ENCODE peak calls at places on chromosomes 16 and 17, in six cellular contexts. E is fibroblast of pulmonary artery, B is ascending aorta, R is cardiac fibroblast, J is fibroblast of lung, V is activated B cell treated with CpG ODN at 0.5 μM for 24 hours. P is an unnamed sample.

GRCh38 chr17:76534831-76535732 is 2.4 kb downstream of the CYGB start:
- DNase-seq in E (no peak), B (no peak), R (no peak), J (no peak), V (no peak), P (peak)

GRCh38 chr17:19719365-19720209 is 3.2 kb upstream of the SLC47A2 start:
- DNase-seq in E (no peak), B (no peak), R (no peak), J (no peak), V (no peak), P (no peak)

GRCh38 chr17:65438708-65439294 is 122.6 kb downstream of the AXIN2 start:
- DNase-seq in E (peak), B (no peak), R (peak), J (peak), V (no peak), P (no peak)

GRCh38 chr17:44315760-44316731 is 7.6 kb downstream of the RUNDC3A start:
- DNase-seq in E (no peak), B (no peak), R (no peak), J (no peak), V (no peak), P (no peak)

GRCh38 chr16:79261461-79261860 is 339.1 kb downstream of the MAF start:
- DNase-seq in E (no peak), B (no peak), R (no peak), J (no peak), V (no peak), P (no peak)

GRCh38 chr17:9645858-9646555 is 690 bp downstream of the USP43 start:
- DNase-seq in E (no peak), B (no peak), R (no peak), J (peak), V (peak), P (no peak)

GRCh38 chr16:64092284-64092683 is 1029.6 kb downstream of the CDH11 start:
- DNase-seq in E (peak), B (no peak), R (peak), J (peak), V (no peak), P (no peak)

GRCh38 chr16:27232061-27232841 is 28.9 kb downstream of the KDM8 start:
- DNase-seq in E (no peak), B (no peak), R (no peak), J (peak), V (peak), P (no peak)

GRCh38 chr17:69735285-69735684 is 320.8 kb downstream of the MAP2K6 start:
- DNase-seq in E (no peak), B (no peak), R (no peak), J (no peak), V (no peak), P (no peak)

GRCh38 chr16:54355251-54355650 is 68.7 kb upstream of the IRX3 start:
- DNase-seq in E (peak), B (no peak), R (peak), J (peak), V (no peak), P (no peak)

GRCh38 chr17:29390856-29391631 is 881 bp downstream of the TAOK1 start:
- DNase-seq in E (peak), B (peak), R (peak), J (peak), V (no peak), P (no peak)

GRCh38 chr17:32569171-32570080 is 82.6 kb downstream of the CDK5R1 start:
- DNase-seq in E (no peak), B (no peak), R (peak), J (no peak), V (no peak), P (no peak)

GRCh38 chr17:41664587-41665565 is 23.8 kb upstream of the EIF1 start:
- DNase-seq in E (no peak), B (no peak), R (no peak), J (no peak), V (no peak), P (no peak)

GRCh38 chr17:72588561-72588960 is 467.7 kb downstream of the SOX9 start:
- DNase-seq in E (no peak), B (no peak), R (peak), J (no peak), V (no peak), P (no peak)

GRCh38 chr17:512926-513325 is 160.3 kb upstream of the RPH3AL start:
- DNase-seq in E (no peak), B (no peak), R (no peak), J (no peak), V (no peak), P (no peak)

DNA sequence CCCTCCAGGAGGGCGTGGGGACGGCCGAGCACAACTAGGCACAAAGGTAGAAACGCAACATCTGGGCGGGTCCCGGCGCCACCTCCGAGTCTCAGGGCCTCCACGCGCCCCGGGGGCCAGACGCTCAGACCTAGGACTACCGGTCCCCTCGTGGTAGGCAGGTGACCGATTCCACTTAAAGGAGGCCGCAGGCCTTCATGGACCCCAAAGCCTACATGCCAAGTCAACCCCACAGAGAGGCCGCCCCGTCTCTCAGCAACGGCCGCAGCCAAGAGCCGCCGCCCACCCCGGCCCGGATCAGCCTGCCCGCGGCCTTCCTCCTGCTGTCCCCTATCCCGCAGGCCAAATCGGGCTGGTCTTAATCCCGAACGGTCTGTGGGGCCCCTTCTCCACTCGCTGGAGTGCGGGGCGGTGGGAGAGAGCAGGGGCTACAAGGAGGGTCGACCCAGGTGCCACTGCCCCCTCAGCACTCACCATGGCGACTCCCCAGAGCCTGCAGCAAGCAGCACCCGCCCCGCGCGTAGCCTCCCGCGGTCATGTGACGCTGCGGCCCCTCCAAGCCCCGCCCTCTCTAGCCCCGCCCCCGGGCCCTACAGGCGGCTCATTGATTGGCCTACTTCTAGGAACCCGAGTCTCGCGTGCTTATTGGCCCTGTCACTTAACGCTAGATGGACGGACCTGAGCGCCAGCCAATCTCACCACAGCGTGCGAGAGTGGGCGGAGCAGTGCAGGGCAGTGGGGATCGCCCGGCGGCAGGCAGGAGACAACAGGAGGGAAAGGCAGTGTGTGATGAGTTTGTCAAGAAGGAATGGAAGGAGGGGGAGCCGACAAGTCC is at the start of gene VPS35:
- DNase-seq in E (peak), B (peak), R (peak), J (peak), V (peak), P (peak)
- TF ChIP-seq CTCF in E (peak), B (no peak), R (no peak), J (no peak), V (no peak), P (no peak)

DNA sequence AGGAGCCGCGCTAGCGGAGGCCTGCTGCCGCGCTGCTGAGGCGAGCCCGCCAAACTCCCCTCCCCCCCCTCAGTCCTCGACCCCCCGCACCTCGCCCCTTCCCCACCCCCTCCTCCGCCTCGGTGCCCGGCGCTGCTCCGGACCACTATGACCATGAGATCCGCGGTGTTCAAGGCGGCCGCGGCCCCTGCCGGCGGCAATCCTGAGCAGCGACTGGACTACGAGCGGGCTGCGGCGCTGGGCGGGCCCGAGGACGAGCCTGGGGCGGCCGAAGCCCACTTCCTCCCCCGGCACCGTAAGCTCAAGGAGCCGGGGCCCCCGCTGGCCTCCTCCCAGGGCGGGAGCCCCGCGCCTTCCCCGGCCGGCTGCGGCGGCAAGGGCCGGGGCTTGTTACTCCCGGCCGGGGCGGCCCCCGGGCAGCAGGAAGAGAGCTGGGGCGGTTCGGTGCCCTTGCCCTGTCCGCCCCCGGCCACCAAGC is 734 bp downstream of the MSL1 start:
- DNase-seq in E (no peak), B (no peak), R (peak), J (peak), V (peak), P (no peak)
- TF ChIP-seq CTCF in E (peak), B (peak), R (peak), J (peak), V (no peak), P (no peak)

GRCh38 chr16:89697161-89697615 is 4.3 kb downstream of the SPATA2L start:
- DNase-seq in E (no peak), B (no peak), R (no peak), J (no peak), V (no peak), P (no peak)
- TF ChIP-seq CTCF in E (no peak), B (no peak), R (no peak), J (no peak), V (no peak), P (no peak)

DNA sequence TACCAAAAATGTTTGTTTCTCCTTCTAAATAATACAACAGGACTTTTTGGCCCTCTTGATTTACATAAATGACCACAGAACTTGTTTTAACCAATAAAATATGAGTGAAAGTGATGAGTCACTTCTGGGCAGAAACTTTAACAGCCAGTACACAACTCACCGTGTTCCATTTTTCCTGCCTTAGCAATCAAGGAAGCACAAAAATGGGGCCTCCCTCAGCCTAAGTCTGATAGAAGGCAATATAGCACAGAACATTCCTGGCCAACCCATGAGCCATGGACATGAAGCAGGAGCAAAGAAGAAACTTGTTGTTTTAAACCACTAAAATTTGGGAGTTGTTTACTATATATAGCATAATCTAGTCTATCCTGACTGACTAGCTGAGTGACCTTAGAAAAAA is 61.1 kb upstream of the MTMR4 start:
- DNase-seq in E (peak), B (no peak), R (peak), J (peak), V (no peak), P (no peak)
- TF ChIP-seq CTCF in E (no peak), B (no peak), R (no peak), J (no peak), V (no peak), P (no peak)

GRCh38 chr17:2924211-2924610 is 128.0 kb downstream of the RAP1GAP2 start:
- DNase-seq in E (peak), B (no peak), R (peak), J (peak), V (no peak), P (no peak)
- TF ChIP-seq CTCF in E (no peak), B (no peak), R (no peak), J (no peak), V (no peak), P (no peak)

GRCh38 chr17:34436607-34437006 is 73.6 kb upstream of the CCL1 start:
- DNase-seq in E (no peak), B (no peak), R (no peak), J (no peak), V (no peak), P (no peak)
- TF ChIP-seq CTCF in E (no peak), B (no peak), R (no peak), J (no peak), V (no peak), P (no peak)

DNA sequence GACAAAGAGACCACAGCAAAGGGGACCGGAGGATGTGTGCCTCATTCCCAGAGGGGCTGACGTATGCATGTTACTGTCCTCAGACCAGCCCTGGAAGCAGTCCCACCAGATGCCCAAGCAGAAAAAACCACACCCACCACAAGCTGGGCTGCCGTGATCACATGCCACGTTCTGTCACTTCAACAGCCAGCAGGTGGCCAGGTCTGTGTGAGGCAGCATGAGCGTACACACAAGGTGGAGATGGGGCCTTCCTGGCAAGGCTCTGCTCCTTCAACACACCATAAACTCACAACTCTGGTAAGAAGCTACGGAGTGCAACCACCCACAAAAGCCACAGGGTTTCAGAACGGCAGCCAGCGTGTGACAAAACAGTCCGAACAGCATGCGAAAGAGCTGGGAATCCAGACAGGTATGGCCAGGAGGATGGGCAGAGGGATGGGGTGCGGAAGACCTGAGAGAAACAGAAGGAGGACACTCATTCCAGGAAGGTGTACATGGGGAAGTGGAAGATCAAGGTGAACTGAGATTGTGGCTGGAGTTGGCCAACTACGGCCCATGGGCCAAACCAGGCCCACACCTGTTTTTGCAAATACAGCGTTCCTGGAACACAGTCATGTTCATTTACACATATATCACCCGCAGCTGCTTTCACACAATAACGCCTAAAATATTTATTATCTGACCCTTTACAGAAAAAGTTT is 27.9 kb downstream of the MBTPS1 start:
- DNase-seq in E (no peak), B (no peak), R (no peak), J (no peak), V (peak), P (no peak)
- TF ChIP-seq CTCF in E (no peak), B (no peak), R (no peak), J (no peak), V (no peak), P (no peak)

P was measured in D721Med.